ENCODE peak calls at places on chromosome 10, in five cellular contexts. X is transverse colon, D is astrocyte, Q is mesendoderm, B is hepatocyte. Y is an unnamed sample. For H3K4me1, the result is how much of the 10 kb centered on the place peaks cover.

GRCh38 chr10:113097046-113097415 is 147.0 kb downstream of the TCF7L2 start:
- DNase-seq in Q (no peak), B (no peak), D (no peak), X (no peak), Y (no peak)

GRCh38 chr10:74177140-74177677 is 26.2 kb downstream of the ADK start:
- DNase-seq in B (peak), Q (peak), D (no peak), X (peak), Y (peak)

GRCh38 chr10:68202965-68203358 is 29.0 kb downstream of the ATOH7 start:
- DNase-seq in X (no peak), D (peak), Q (no peak), B (no peak), Y (no peak)

GRCh38 chr10:50506861-50507573 is 116.7 kb downstream of the SGMS1 start:
- DNase-seq in Q (no peak), D (no peak), X (no peak), B (no peak), Y (no peak)

GRCh38 chr10:121910673-121911420 is 17.0 kb downstream of the ATE1 start:
- DNase-seq in X (no peak), B (no peak), Q (no peak), D (peak), Y (no peak)

GRCh38 chr10:15485027-15485426 is 113.9 kb upstream of the FAM171A1 start:
- DNase-seq in D (no peak), X (no peak), B (no peak), Q (no peak), Y (no peak)

GRCh38 chr10:28054211-28054888 is 55.5 kb upstream of the ODAD2 start:
- DNase-seq in Q (no peak), X (no peak), B (no peak), D (peak), Y (no peak)

GRCh38 chr10:62390497-62391176 is 16.5 kb downstream of the ZNF365 start:
- DNase-seq in Q (no peak), D (no peak), X (no peak), B (no peak), Y (no peak)

GRCh38 chr10:24701447-24701846 is 22.2 kb downstream of the ARHGAP21 start:
- DNase-seq in D (no peak), X (no peak), Q (no peak), B (no peak), Y (no peak)

GRCh38 chr10:117375360-117376147 is at the start of gene PDZD8:
- DNase-seq in B (peak), D (peak), Q (peak), X (peak), Y (peak)
- H3K4me1 ChIP-seq in B (under half), D (under half), Q (under half), X (under half), Y (under half)

GRCh38 chr10:86646532-86646931 is 7.8 kb upstream of the OPN4 start:
- DNase-seq in D (no peak), B (no peak), Q (no peak), X (no peak), Y (no peak)
- H3K27ac ChIP-seq in D (no peak), B (peak), Q (no peak), X (no peak), Y (no peak)

GRCh38 chr10:103776878-103777591 is 78.3 kb downstream of the SH3PXD2A start:
- DNase-seq in Q (no peak), B (no peak), D (no peak), X (no peak), Y (no peak)
- H3K4me1 ChIP-seq in Q (under half), B (under half), D (under half), X (under half), Y (under half)

GRCh38 chr10:128850647-128851046 is 616.4 kb upstream of the MGMT start:
- DNase-seq in Q (no peak), B (no peak), X (no peak), D (no peak), Y (no peak)

GRCh38 chr10:128851281-128851680 is 615.8 kb upstream of the MGMT start:
- DNase-seq in X (no peak), D (no peak), B (no peak), Q (no peak), Y (no peak)

GRCh38 chr10:128851726-128852125 is 615.3 kb upstream of the MGMT start:
- DNase-seq in B (no peak), X (no peak), Q (no peak), D (no peak), Y (no peak)

GRCh38 chr10:128846927-128847326 is 620.1 kb upstream of the MGMT start:
- DNase-seq in Q (peak), B (no peak), X (no peak), D (no peak), Y (no peak)

DNA sequence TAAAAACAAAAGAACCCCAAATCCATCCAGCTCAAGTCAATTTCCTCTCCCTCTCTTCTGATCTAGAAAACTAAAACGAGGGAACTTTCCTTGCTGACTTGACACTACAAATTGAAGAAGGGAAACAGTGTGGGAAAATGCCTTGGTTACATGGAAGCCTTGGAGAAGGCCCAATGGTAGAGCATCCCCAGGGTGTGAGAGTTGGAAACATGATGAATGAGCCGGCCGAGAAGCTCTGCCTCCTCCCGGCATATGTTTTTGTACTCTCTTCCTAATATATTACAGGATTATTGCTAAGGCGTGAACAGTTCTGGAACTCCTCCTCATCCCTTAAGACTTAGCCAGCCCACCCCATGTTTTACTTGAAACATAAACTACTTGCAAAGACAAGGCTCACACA is 618.2 kb upstream of the MGMT start:
- DNase-seq in D (no peak), Q (no peak), B (no peak), X (no peak), Y (no peak)
- H3K27ac ChIP-seq in D (no peak), Q (no peak), B (no peak), X (no peak), Y (no peak)

GRCh38 chr10:124083740-124084397 is 9.5 kb downstream of the CHST15 start:
- DNase-seq in B (no peak), D (no peak), X (no peak), Q (no peak), Y (no peak)

GRCh38 chr10:124086097-124086710 is 7.2 kb downstream of the CHST15 start:
- DNase-seq in B (no peak), D (no peak), Q (no peak), X (no peak), Y (no peak)

GRCh38 chr10:124083047-124083739 is 10.2 kb downstream of the CHST15 start:
- DNase-seq in Q (no peak), B (no peak), D (no peak), X (no peak), Y (no peak)

GRCh38 chr10:124085680-124086079 is 7.7 kb downstream of the CHST15 start:
- DNase-seq in D (no peak), X (no peak), Q (no peak), B (no peak), Y (no peak)

GRCh38 chr10:124084693-124085092 is 8.7 kb downstream of the CHST15 start:
- DNase-seq in X (peak), B (no peak), Q (no peak), D (no peak), Y (no peak)
- H3K4me1 ChIP-seq in X (under half), B (under half), Q (under half), D (under half), Y (under half)

GRCh38 chr10:6272126-6272525 is 69.4 kb downstream of the PFKFB3 start:
- DNase-seq in Q (no peak), D (no peak), X (no peak), B (no peak), Y (no peak)
- H3K27ac ChIP-seq in Q (no peak), D (no peak), X (peak), B (no peak), Y (no peak)

DNA sequence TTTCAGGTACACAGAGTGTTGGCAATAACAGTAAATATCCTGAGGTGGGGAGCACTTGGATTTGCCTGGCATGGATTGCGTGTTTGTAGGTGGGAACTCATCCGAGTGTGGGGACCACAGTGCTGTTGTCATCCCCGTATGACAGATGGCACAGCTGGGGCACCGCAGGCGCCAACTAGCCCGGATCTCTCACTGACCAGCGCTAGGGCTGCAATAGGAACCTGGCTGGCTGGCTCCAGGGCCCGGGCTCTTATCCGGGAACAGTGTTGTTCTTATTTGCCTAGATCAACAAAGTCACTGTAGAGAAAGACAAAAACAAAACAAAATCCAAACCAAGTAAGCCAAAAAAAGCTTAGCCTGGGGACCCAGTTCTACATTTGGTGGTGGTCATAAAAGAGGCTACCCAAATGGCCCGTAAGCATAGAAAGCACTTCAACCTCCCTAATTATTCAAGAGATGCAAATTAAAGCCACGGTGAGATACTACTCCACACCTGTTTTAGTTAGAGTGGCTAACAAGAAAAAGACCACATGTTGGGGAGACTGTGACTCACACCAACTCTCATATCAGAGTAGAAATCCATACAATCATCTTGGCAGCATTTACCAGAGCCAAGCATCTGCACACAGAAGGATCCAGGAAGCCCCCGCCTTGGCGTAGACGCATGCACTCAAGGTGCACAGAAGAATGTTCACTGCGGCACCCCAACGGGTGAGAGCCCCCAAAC is 27.2 kb upstream of the PFKFB3 start:
- DNase-seq in X (no peak), Q (no peak), B (no peak), D (no peak), Y (no peak)
- H3K4me1 ChIP-seq in X (under half), Q (under half), B (under half), D (under half), Y (under half)

GRCh38 chr10:102112210-102112817 is 7.9 kb downstream of the LDB1 start:
- DNase-seq in B (no peak), Q (peak), X (no peak), D (no peak), Y (no peak)

GRCh38 chr10:102114861-102115618 is 5.1 kb downstream of the LDB1 start:
- DNase-seq in B (peak), D (peak), X (peak), Q (peak), Y (peak)

GRCh38 chr10:102111276-102111675 is 8.9 kb downstream of the LDB1 start:
- DNase-seq in B (no peak), D (no peak), X (no peak), Q (no peak), Y (no peak)

GRCh38 chr10:102113956-102114857 is 6.0 kb downstream of the LDB1 start:
- DNase-seq in X (peak), D (no peak), Q (peak), B (peak), Y (no peak)

GRCh38 chr10:102113261-102113955 is 6.8 kb downstream of the LDB1 start:
- DNase-seq in D (no peak), X (no peak), Q (peak), B (no peak), Y (no peak)
- H3K27ac ChIP-seq in D (peak), X (peak), Q (no peak), B (peak), Y (peak)

GRCh38 chr10:96606216-96606615 is 19.4 kb upstream of the TM9SF3 start:
- DNase-seq in B (peak), D (peak), Q (peak), X (no peak), Y (no peak)
- H3K4me1 ChIP-seq in B (under half), D (under half), Q (under half), X (under half), Y (under half)

GRCh38 chr10:125061557-125062243 is 98.7 kb downstream of the CTBP2 start:
- DNase-seq in Q (no peak), B (no peak), X (no peak), D (no peak), Y (no peak)
- H3K27ac ChIP-seq in Q (no peak), B (peak), X (peak), D (peak), Y (no peak)